ENCODE peak calls at places on chromosome 9, in six cellular contexts. Y is mesenchymal stem cell, I is IMR-90, O is mesendoderm, M is H1, S is trophoblast cell. F is an unnamed sample.

GRCh38 chr9:72875221-72875620 is 77.6 kb downstream of the ALDH1A1 start:
- DNase-seq in S (no peak), O (no peak), M (no peak), I (no peak), Y (no peak), F (no peak)

GRCh38 chr9:121227867-121228266 is 26.2 kb upstream of the RAB14 start:
- DNase-seq in O (no peak), I (no peak), Y (no peak), S (no peak), M (no peak), F (no peak)

GRCh38 chr9:71944754-71945409 is 33.4 kb downstream of the C9orf85 start:
- DNase-seq in O (no peak), Y (no peak), S (no peak), I (no peak), M (no peak), F (no peak)

GRCh38 chr9:35903049-35903448 is 3.0 kb upstream of the HRCT1 start:
- DNase-seq in O (peak), S (peak), M (no peak), Y (peak), I (peak), F (no peak)

GRCh38 chr9:85523202-85523601 is 218.6 kb downstream of the AGTPBP1 start:
- DNase-seq in O (no peak), S (no peak), Y (no peak), M (no peak), I (no peak), F (no peak)

GRCh38 chr9:16321461-16322119 is 548.9 kb downstream of the BNC2 start:
- DNase-seq in O (no peak), I (peak), Y (peak), M (no peak), S (no peak), F (no peak)

GRCh38 chr9:2493106-2493505 is 128.5 kb upstream of the VLDLR start:
- DNase-seq in O (no peak), I (peak), Y (peak), M (no peak), S (peak), F (no peak)

GRCh38 chr9:83569326-83569725 is 31.1 kb upstream of the FRMD3 start:
- DNase-seq in I (no peak), S (no peak), O (no peak), Y (no peak), M (no peak), F (no peak)

GRCh38 chr9:130664191-130665028 is at the start of gene PRDM12:
- DNase-seq in I (no peak), S (no peak), O (peak), Y (no peak), M (peak), F (peak)

GRCh38 chr9:137315581-137316011 is 13.5 kb upstream of the NRARP start:
- DNase-seq in S (no peak), I (no peak), O (no peak), M (peak), Y (no peak), F (no peak)

GRCh38 chr9:19701991-19702390 is 86.8 kb downstream of the SLC24A2 start:
- DNase-seq in S (no peak), O (no peak), I (no peak), Y (no peak), M (no peak), F (no peak)

GRCh38 chr9:6355728-6356127 is 27.6 kb downstream of the TPD52L3 start:
- DNase-seq in M (no peak), I (peak), S (peak), Y (peak), O (no peak), F (no peak)

GRCh38 chr9:80074439-80074838 is 502.7 kb downstream of the TLE4 start:
- DNase-seq in I (no peak), S (no peak), Y (no peak), M (no peak), O (no peak), F (no peak)

GRCh38 chr9:101458955-101459631 is 23.5 kb upstream of the ALDOB start:
- DNase-seq in O (peak), Y (peak), I (peak), S (peak), M (no peak), F (peak)

DNA sequence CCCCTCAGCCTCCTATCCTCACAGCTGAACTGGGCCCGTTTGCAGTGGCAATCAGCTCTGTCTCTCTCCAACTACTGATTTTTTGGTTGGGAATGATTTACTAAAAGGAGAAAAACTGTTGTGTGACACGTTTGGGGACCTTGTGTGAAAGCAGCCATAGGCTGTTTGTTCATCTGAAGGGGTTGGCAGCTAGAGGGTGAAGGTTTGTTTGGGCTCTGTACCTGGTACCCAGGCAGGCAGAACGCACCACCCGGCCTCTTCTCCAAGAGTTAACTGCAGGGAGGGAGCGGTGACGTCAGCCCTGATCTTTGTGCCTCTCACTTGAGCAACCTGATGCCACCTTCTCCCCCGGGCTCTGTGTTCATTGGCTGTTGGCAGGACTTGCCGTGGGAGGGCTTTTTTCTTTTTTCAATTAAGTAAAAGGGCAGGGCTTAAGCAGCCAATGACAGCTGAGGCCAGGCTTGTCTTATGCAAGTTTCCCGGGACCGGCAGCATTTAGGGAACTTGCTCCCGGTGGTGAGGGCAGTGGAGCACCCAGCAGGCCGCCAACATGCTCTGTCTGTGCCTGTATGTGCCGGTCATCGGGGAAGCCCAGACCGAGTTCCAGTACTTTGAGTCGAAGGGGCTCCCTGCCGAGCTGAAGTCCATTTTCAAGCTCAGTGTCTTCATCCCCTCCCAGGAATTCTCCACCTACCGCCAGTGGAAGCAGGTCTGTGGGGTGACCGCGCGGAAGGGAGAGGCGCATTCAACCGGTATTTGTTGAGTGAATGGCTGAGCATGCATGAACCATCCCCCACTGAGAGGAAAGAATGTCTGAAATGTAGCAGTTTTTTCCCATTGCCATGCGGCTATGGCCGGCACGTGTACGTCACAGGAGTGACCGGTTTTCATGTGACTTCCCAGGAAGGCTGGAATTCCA is 29.3 kb downstream of the PTGES2 start:
- DNase-seq in M (peak), Y (peak), I (peak), S (peak), O (peak), F (peak)
- H2AK5ac ChIP-seq in M (peak), Y (peak), I (peak), S (peak), O (no peak), F (peak)

GRCh38 chr9:88932766-88933165 is 58.5 kb upstream of the S1PR3 start:
- DNase-seq in O (peak), I (no peak), Y (no peak), M (peak), S (peak), F (no peak)
- H3K4me3 ChIP-seq in O (no peak), I (no peak), Y (no peak), M (no peak), S (no peak), F (no peak)

GRCh38 chr9:8649157-8649556 is 849.6 kb upstream of the DMAC1 start:
- DNase-seq in O (no peak), S (no peak), I (no peak), M (no peak), Y (peak), F (no peak)
- H3K9ac ChIP-seq in O (no peak), S (no peak), I (no peak), M (no peak), Y (peak), F (no peak)

GRCh38 chr9:14633906-14634565 is 59.2 kb downstream of the ZDHHC21 start:
- DNase-seq in I (no peak), O (no peak), Y (no peak), M (no peak), S (no peak), F (no peak)
- H2AK5ac ChIP-seq in I (no peak), O (no peak), Y (no peak), M (no peak), S (no peak), F (peak)

DNA sequence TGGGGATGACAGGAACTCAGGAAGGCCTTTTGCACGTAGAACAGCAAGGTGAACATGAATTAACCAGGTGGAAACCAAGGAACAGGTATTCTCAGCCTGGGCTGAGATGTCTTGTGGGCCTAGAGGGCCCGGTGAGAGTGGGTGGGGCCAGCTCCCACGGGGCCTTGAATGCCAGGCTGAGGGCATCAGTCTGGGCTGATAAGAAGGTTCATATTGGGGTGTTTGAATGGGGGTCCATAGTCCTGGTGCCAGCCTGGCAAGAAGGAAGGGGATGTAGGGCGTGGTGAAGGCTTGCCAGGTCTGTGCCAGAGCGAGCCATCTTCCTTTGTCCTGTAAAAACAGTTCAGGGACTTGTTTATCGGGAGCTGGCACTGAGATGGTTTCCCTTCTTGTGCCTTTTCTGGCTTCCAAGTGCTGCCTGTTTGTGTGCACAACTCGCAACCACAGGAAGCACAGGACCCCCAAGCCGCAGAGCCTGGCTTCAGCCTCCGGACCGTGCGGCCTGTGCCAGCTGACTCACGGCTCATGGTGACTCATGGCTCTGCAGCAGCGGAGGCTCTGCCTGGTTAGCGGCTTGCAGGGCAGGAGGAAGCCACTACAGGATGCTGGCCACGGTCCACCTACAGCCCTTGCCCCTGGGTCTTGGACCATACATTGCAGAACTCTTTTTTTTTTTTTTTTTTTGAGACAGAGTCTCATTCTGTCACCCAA is 2.4 kb downstream of the CARD19 start:
- DNase-seq in M (no peak), O (no peak), I (peak), Y (peak), S (peak), F (no peak)
- H3K4me3 ChIP-seq in M (no peak), O (no peak), I (no peak), Y (no peak), S (no peak), F (no peak)

DNA sequence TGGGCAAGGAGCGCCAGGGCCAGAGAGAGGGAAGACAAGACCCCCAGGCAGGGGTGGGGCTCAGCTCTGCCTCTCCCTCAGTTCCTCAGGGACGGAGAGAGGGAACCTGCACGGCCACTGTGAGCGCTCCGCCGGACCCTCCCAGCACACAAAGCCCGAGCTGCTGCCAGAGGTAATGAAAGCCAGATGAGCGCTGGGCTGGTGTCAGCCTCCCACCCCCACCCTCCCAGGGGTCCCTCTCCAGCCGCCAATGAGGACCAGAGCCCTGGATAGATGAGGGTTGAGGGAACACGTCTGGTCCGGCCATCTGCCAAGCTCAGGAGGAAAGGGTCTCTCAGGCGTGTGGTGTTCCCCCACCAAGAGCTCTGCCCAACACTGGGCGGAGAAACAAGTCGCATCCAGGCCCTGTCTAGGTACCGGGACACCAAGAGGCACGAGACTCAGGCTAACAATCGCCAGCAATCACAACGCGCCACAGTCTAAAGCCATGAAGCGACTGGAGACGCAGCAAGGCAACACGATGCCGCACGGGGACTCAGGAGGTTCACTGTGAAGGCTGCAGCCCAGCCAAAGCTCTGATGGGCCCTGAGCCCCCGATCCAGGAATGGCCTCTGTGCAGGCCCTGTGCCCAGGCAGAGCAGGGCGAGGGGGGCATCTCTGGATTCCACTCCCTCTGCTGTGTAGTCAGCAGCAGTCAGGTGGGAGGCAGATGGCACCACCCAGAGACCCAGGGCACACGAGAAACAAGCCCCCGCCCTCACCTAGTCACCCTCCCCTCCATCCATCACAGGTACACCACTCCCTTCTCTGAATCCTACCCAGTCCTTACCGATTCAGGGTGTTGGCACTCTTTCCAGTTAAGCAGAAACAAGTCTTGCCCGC is 1.3 kb downstream of the RALGDS start:
- DNase-seq in O (no peak), I (peak), M (no peak), Y (no peak), S (no peak), F (no peak)
- H3K9ac ChIP-seq in O (peak), I (peak), M (no peak), Y (peak), S (no peak), F (peak)

GRCh38 chr9:109317311-109317978 is 3.4 kb downstream of the EPB41L4B start:
- DNase-seq in M (no peak), Y (no peak), S (no peak), O (peak), I (no peak), F (no peak)
- H2AK5ac ChIP-seq in M (peak), Y (no peak), S (no peak), O (no peak), I (no peak), F (no peak)